ENCODE peak calls at places on chromosomes 12 and 14, in five cellular contexts. One of them, this sample, is unnamed.

GRCh38 chr14:102362084-102362483 is 606 bp downstream of the CINP start:
- DNase-seq in trophoblast cell: peak; percentile 23
- DNase-seq in H1: no peak
- DNase-seq in neuronal stem cell: no peak
- DNase-seq in mesenchymal stem cell: peak; percentile 58
- DNase-seq in this sample: no peak

GRCh38 chr14:79878785-79879184 is 332.5 kb downstream of the DIO2 start:
- DNase-seq in trophoblast cell: no peak
- DNase-seq in H1: no peak
- DNase-seq in neuronal stem cell: no peak
- DNase-seq in mesenchymal stem cell: no peak
- DNase-seq in this sample: no peak

GRCh38 chr12:27437839-27438238 is 8.7 kb upstream of the SMCO2 start:
- DNase-seq in trophoblast cell: no peak
- DNase-seq in H1: no peak
- DNase-seq in neuronal stem cell: no peak
- DNase-seq in mesenchymal stem cell: no peak
- DNase-seq in this sample: no peak

GRCh38 chr14:63594455-63595372 is 47.0 kb downstream of the WDR89 start:
- DNase-seq in trophoblast cell: no peak
- DNase-seq in H1: no peak
- DNase-seq in neuronal stem cell: no peak
- DNase-seq in mesenchymal stem cell: no peak
- DNase-seq in this sample: no peak

GRCh38 chr12:85390281-85390680 is 110.3 kb downstream of the ALX1 start:
- DNase-seq in trophoblast cell: no peak
- DNase-seq in H1: no peak
- DNase-seq in neuronal stem cell: no peak
- DNase-seq in mesenchymal stem cell: no peak
- DNase-seq in this sample: no peak

GRCh38 chr12:126936181-126936851 is 1330.7 kb upstream of the TMEM132C start:
- DNase-seq in trophoblast cell: no peak
- DNase-seq in H1: no peak
- DNase-seq in neuronal stem cell: no peak
- DNase-seq in mesenchymal stem cell: no peak
- DNase-seq in this sample: no peak

GRCh38 chr14:104876251-104876699 is 11.2 kb downstream of the CEP170B start:
- DNase-seq in trophoblast cell: peak; percentile 28
- DNase-seq in H1: peak; percentile 92
- DNase-seq in neuronal stem cell: no peak
- DNase-seq in mesenchymal stem cell: peak; percentile 39
- DNase-seq in this sample: peak; percentile 83

GRCh38 chr12:49375406-49375805 is 8.1 kb downstream of the SPATS2 start:
- DNase-seq in trophoblast cell: peak; percentile 45
- DNase-seq in H1: no peak
- DNase-seq in neuronal stem cell: no peak
- DNase-seq in mesenchymal stem cell: no peak
- DNase-seq in this sample: no peak

GRCh38 chr12:24034894-24035293 is 85.4 kb upstream of the SOX5 start:
- DNase-seq in trophoblast cell: no peak
- DNase-seq in H1: no peak
- DNase-seq in neuronal stem cell: no peak
- DNase-seq in mesenchymal stem cell: no peak
- DNase-seq in this sample: no peak

GRCh38 chr12:24036438-24037204 is 87.2 kb upstream of the SOX5 start:
- DNase-seq in trophoblast cell: no peak
- DNase-seq in H1: no peak
- DNase-seq in neuronal stem cell: no peak
- DNase-seq in mesenchymal stem cell: no peak
- DNase-seq in this sample: no peak

GRCh38 chr12:24039113-24039525 is 89.6 kb upstream of the SOX5 start:
- DNase-seq in trophoblast cell: no peak
- DNase-seq in H1: no peak
- DNase-seq in neuronal stem cell: no peak
- DNase-seq in mesenchymal stem cell: peak; percentile 95
- DNase-seq in this sample: no peak

GRCh38 chr12:24034160-24034559 is 84.7 kb upstream of the SOX5 start:
- DNase-seq in trophoblast cell: no peak
- DNase-seq in H1: no peak
- DNase-seq in neuronal stem cell: peak; percentile 20
- DNase-seq in mesenchymal stem cell: peak; percentile 19
- DNase-seq in this sample: no peak

DNA sequence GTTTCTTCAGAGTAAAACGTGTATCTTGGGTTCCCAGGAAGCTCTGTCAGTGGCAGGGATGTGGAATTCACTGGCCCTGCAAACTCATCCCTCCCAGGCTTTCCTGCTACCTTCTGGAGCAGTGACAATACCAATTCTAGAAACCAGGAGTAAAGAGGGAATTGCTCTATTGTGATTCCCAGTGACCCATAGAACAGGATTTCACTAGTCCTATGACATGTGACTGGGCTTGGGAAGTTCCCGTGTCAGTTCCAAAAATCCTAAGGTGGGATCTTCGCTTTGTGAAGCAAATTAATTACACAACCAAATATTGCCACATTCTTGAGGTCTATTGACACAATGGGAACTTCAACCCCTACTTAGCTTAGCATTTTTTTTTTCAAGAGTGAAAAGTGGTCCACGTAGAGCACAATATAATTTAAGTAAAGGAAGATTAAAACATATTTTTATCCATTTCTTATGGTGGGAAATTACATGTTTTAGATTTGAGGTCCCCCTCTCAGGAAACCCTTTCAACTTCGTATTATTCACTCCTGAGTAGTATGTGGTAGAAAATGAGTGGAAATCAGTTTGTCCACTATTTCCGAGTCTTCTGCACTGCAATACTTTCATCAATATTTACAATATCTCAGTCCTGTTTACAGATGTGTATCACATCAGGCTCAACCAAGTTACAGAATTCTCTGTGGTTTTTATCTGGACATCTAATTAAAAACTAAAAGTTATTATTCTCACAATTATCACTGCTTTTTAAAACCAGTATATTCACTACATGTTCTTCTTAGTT is 88.9 kb upstream of the SOX5 start:
- DNase-seq in trophoblast cell: no peak
- DNase-seq in H1: no peak
- DNase-seq in neuronal stem cell: no peak
- DNase-seq in mesenchymal stem cell: peak; percentile 48
- DNase-seq in this sample: no peak
- H2BK12ac ChIP-seq in trophoblast cell: no peak overlapping the region
- H2BK12ac ChIP-seq in H1: no peak overlapping the region
- H2BK12ac ChIP-seq in neuronal stem cell: no peak overlapping the region
- H2BK12ac ChIP-seq in mesenchymal stem cell: no peak overlapping the region
- H2BK12ac ChIP-seq in this sample: no peak overlapping the region

DNA sequence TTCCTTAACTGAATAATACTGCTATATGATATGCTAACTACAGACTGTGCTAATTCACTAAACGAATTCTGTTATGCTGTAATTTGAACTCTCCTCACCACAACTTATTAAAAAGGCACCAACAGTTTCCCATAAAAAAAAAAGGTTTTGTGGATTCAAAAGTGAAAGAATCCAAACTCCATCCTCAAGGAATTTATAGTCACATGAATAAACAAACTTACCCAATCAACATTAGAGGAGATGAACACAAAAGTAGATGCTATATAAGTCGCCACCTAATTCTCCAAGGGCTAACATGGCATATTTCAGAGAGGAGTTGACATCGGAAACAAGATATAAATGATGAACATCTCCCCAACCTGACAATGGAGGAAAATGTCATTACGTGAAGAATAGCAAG is 265.4 kb upstream of the PRKD1 start:
- DNase-seq in trophoblast cell: no peak
- DNase-seq in H1: no peak
- DNase-seq in neuronal stem cell: no peak
- DNase-seq in mesenchymal stem cell: no peak
- DNase-seq in this sample: no peak
- H2BK5ac ChIP-seq in trophoblast cell: no peak overlapping the region
- H2BK5ac ChIP-seq in H1: no peak overlapping the region
- H2BK5ac ChIP-seq in neuronal stem cell: no peak overlapping the region
- H2BK5ac ChIP-seq in mesenchymal stem cell: no peak overlapping the region
- H2BK5ac ChIP-seq in this sample: no peak overlapping the region

GRCh38 chr14:54589076-54589475 is 22.1 kb downstream of the SAMD4A start:
- DNase-seq in trophoblast cell: no peak
- DNase-seq in H1: no peak
- DNase-seq in neuronal stem cell: no peak
- DNase-seq in mesenchymal stem cell: peak; percentile 60
- DNase-seq in this sample: no peak
- H2BK12ac ChIP-seq in trophoblast cell: no peak overlapping the region
- H2BK12ac ChIP-seq in H1: no peak overlapping the region
- H2BK12ac ChIP-seq in neuronal stem cell: no peak overlapping the region
- H2BK12ac ChIP-seq in mesenchymal stem cell: no peak overlapping the region
- H2BK12ac ChIP-seq in this sample: no peak overlapping the region

GRCh38 chr14:70289138-70289537 is 70.3 kb downstream of the COX16 start:
- DNase-seq in trophoblast cell: no peak
- DNase-seq in H1: no peak
- DNase-seq in neuronal stem cell: no peak
- DNase-seq in mesenchymal stem cell: no peak
- DNase-seq in this sample: no peak
- H2BK5ac ChIP-seq in trophoblast cell: no peak overlapping the region
- H2BK5ac ChIP-seq in H1: no peak overlapping the region
- H2BK5ac ChIP-seq in neuronal stem cell: no peak overlapping the region
- H2BK5ac ChIP-seq in mesenchymal stem cell: no peak overlapping the region
- H2BK5ac ChIP-seq in this sample: no peak overlapping the region

This sample was measured in H9.